ENCODE peak calls at places on chromosomes 7 and 10, in four cellular contexts. A is IMR-90, J is mesendoderm, Q is H1. B is an unnamed sample.
A peak's percentile ranks its signal among the peaks of the same experiment; 100 is the strongest.

GRCh38 chr10:71555087-71555728 is 158.5 kb downstream of the CDH23 start:
- DNase-seq in A (no peak), Q (no peak), J (no peak), B (no peak)

GRCh38 chr7:71303566-71303965 is 171.6 kb downstream of the GALNT17 start:
- DNase-seq in Q (no peak), J (peak; percentile 71), A (no peak), B (no peak)

GRCh38 chr10:62581351-62581750 is 207.2 kb downstream of the ZNF365 start:
- DNase-seq in J (no peak), A (no peak), Q (no peak), B (no peak)

GRCh38 chr10:28678687-28679457 is 1.6 kb downstream of the BAMBI start:
- DNase-seq in A (peak; percentile 24), Q (no peak), J (peak; percentile 74), B (no peak)

GRCh38 chr7:148941598-148942280 is 57.6 kb upstream of the EZH2 start:
- DNase-seq in Q (no peak), J (peak; percentile 85), A (peak; percentile 52), B (peak; percentile 74)

GRCh38 chr7:82109288-82109687 is 334.3 kb downstream of the CACNA2D1 start:
- DNase-seq in Q (no peak), J (no peak), A (peak; percentile 58), B (no peak)

GRCh38 chr7:30173058-30173897 is 38.5 kb downstream of the MTURN start:
- DNase-seq in J (no peak), A (peak; percentile 89), Q (no peak), B (no peak)

GRCh38 chr7:149071182-149071635 is 19.3 kb downstream of the ZNF786 start:
- DNase-seq in J (no peak), Q (no peak), A (no peak), B (peak; percentile 29)

GRCh38 chr10:110993024-110993693 is 73.8 kb downstream of the SHOC2 start:
- DNase-seq in Q (no peak), A (peak; percentile 91), J (no peak), B (no peak)
- H3K27ac ChIP-seq in Q (no peak overlapping the region), A (no peak overlapping the region), J (no peak overlapping the region), B (no peak overlapping the region)

DNA sequence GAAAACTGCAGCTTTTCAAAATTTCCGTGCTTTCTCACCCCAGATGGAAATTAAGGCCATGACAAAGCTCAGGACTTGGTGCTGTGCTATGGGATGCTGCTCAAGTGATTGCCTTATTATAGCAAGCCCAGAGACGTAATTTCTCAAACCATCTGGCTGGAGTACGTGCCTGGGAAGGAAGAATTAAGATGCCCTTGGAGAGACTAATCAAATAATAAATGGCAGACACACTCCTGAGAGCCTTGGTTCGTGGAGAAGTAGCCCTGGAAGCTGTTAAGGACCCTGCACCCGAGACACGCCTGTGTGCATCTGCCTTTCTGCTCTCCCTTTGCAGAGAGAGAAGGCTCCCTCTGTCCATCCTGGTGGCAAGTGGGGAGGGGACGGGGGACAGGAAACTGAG is 38.4 kb upstream of the PRLHR start:
- DNase-seq in J (no peak), Q (no peak), A (no peak), B (no peak)
- H3K56ac ChIP-seq in J (no peak overlapping the region), Q (no peak overlapping the region), A (no peak overlapping the region), B (no peak overlapping the region)

GRCh38 chr7:5001003-5001402 is 42.0 kb upstream of the MMD2 start:
- DNase-seq in J (no peak), A (no peak), Q (no peak), B (no peak)
- H3K27ac ChIP-seq in J (no peak overlapping the region), A (no peak overlapping the region), Q (no peak overlapping the region), B (no peak overlapping the region)

GRCh38 chr10:60069311-60069710 is 163.0 kb upstream of the CCDC6 start:
- DNase-seq in Q (no peak), A (no peak), J (no peak), B (no peak)

GRCh38 chr10:60073781-60074656 is 167.7 kb upstream of the CCDC6 start:
- DNase-seq in A (no peak), J (no peak), Q (no peak), B (no peak)

DNA sequence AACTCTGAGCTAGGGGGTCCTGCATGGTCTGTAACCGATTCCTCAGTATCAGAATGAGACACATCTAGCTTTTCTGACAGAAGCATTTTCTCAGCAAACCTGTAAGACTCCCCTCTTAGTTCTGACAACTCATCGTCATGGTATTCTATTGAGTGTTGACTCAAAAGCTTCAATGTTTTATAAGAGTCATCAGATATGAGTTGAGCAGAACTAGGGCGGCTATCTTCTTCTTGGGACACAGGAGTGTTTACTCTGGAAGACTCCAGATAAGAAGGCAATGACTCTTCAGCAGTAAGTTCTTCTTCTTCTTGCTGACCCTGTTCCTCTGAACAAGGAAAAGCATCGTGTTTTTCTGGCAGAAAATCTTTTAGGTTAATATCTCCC is 167.0 kb upstream of the CCDC6 start:
- DNase-seq in Q (no peak), A (no peak), J (no peak), B (no peak)
- H3K56ac ChIP-seq in Q (no peak overlapping the region), A (no peak overlapping the region), J (no peak overlapping the region), B (no peak overlapping the region)

DNA sequence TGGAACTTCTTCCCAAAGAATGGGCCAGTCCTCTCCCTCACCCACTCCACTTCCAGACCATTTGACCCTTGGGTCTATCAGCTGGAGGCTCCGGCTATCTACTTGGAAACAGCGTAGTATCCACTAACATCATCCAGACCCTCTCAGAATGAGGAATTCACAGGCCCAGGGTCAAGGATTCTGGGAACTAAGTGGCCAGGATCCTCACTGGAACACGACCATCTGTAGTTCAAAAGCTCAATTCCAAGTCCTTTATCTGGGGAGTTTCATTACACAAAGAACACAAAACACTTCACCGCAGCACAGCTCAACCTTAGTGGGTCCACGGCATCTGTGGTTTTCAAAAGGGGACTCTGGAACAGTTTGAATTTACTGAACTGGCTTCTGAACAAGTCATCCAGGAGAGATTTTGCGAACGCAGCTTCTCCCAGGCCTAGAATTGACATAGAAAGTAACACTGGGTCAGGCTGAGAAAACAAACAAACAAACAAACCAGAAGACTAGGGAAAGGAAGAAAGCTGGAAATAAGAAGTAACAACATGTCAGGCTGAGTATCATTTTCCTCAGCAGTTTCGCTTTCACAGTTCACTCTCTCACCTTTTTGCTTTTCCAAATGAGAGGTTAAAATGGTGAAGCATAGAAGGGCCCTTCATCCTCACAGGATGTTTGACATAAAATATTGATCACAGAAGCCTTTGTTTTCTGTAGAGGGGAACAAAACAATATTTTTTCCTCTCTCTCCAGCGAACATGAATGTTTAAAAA is 57.6 kb upstream of the USP6NL start:
- DNase-seq in A (no peak), J (no peak), Q (no peak), B (no peak)
- H3K27ac ChIP-seq in A (no peak overlapping the region), J (no peak overlapping the region), Q (no peak overlapping the region), B (no peak overlapping the region)

GRCh38 chr10:121041499-121041898 is 190.3 kb downstream of the WDR11 start:
- DNase-seq in Q (no peak), J (no peak), A (no peak), B (no peak)

GRCh38 chr10:121041906-121042305 is 190.7 kb downstream of the WDR11 start:
- DNase-seq in Q (no peak), J (no peak), A (no peak), B (no peak)

GRCh38 chr10:121043124-121043849 is 192.1 kb downstream of the WDR11 start:
- DNase-seq in J (no peak), A (no peak), Q (no peak), B (no peak)

GRCh38 chr10:121036431-121036830 is 185.3 kb downstream of the WDR11 start:
- DNase-seq in Q (no peak), A (no peak), J (peak; percentile 63), B (no peak)

DNA sequence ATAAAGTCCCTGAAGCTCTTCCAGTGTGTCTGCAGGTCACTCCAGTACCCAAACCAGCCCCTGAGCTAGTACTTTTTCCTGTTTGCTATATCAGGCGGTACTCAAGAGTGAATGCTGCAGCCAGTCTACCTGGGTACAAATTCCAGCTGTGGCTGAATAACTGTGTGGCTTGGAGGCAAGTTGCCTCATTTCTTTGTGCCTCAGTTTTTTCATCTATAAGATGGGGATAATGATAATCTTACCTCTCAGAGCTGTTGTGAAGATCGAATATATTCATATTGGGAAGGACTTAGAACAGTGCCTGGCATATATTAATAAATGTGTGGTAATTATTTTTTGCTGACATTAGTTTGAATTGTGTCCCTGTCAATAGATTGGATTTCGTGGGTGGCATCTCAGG is 191.2 kb downstream of the WDR11 start:
- DNase-seq in J (no peak), Q (no peak), A (no peak), B (no peak)
- H3K56ac ChIP-seq in J (no peak overlapping the region), Q (no peak overlapping the region), A (no peak overlapping the region), B (no peak overlapping the region)